ENCODE peak calls at places on chromosomes 6 and 20, in four cellular contexts. D is HCT116, U is gastrocnemius medialis, L is right lobe of liver. T is an unnamed sample.

GRCh38 chr6:12992770-12993169 is 276.2 kb downstream of the PHACTR1 start:
- DNase-seq in D (no peak), U (no peak), L (no peak), T (no peak)

GRCh38 chr20:45416917-45417316 is 976 bp downstream of the PIGT start:
- DNase-seq in D (no peak), U (no peak), L (no peak), T (no peak)

GRCh38 chr6:34511923-34512737 is 44.0 kb downstream of the SPDEF start:
- DNase-seq in D (no peak), U (no peak), L (no peak), T (no peak)

GRCh38 chr6:144624246-144624645 is 339.1 kb downstream of the UTRN start:
- DNase-seq in D (no peak), U (no peak), L (no peak), T (no peak)

GRCh38 chr20:58447733-58448391 is 58.8 kb downstream of the VAPB start:
- DNase-seq in D (peak; percentile 33), U (peak; percentile 14), L (peak; percentile 61), T (no peak)

GRCh38 chr20:23230766-23231385 is 119.7 kb upstream of the NXT1 start:
- DNase-seq in D (no peak), U (no peak), L (no peak), T (no peak)

GRCh38 chr20:1451092-1451491 is 15.6 kb downstream of the NSFL1C start:
- DNase-seq in D (no peak), U (no peak), L (no peak), T (no peak)

GRCh38 chr20:33724439-33725094 is 4.5 kb upstream of the PXMP4 start:
- DNase-seq in D (no peak), U (no peak), L (no peak), T (no peak)

GRCh38 chr20:31577194-31577593 is 27.9 kb upstream of the ID1 start:
- DNase-seq in D (no peak), U (no peak), L (no peak), T (no peak)

GRCh38 chr6:75296811-75297779 is 12.5 kb upstream of the TMEM30A start:
- DNase-seq in D (peak; percentile 65), U (no peak), L (no peak), T (peak; percentile 56)

GRCh38 chr20:5474646-5475550 is 158.1 kb upstream of the PROKR2 start:
- DNase-seq in D (no peak), U (no peak), L (no peak), T (no peak)

GRCh38 chr6:75493400-75494064 is at the start of gene FILIP1:
- DNase-seq in D (no peak), U (peak; percentile 91), L (no peak), T (no peak)

GRCh38 chr20:8933391-8933807 is 135.5 kb upstream of the PLCB4 start:
- DNase-seq in D (no peak), U (no peak), L (no peak), T (no peak)

GRCh38 chr20:23200914-23201313 is 114.8 kb upstream of the CD93 start:
- DNase-seq in D (peak; percentile 48), U (no peak), L (no peak), T (peak; percentile 13)

GRCh38 chr6:154236646-154237236 is 119.9 kb downstream of the IPCEF1 start:
- DNase-seq in D (no peak), U (no peak), L (no peak), T (no peak)

GRCh38 chr20:11368537-11368936 is 549.2 kb upstream of the BTBD3 start:
- DNase-seq in D (no peak), U (no peak), L (no peak), T (no peak)

GRCh38 chr6:159769470-159769869 is 7.6 kb downstream of the ACAT2 start:
- DNase-seq in D (no peak), U (no peak), L (no peak), T (no peak)

GRCh38 chr6:26224940-26225847 is 138.0 kb downstream of the HFE start:
- DNase-seq in D (no peak), U (no peak), L (no peak), T (peak; percentile 91)

GRCh38 chr6:118542184-118542952 is 5.7 kb upstream of the PLN start:
- DNase-seq in D (no peak), U (no peak), L (no peak), T (peak; percentile 32)

GRCh38 chr6:66183982-66184555 is 477.0 kb upstream of the EYS start:
- DNase-seq in D (no peak), U (no peak), L (no peak), T (no peak)

GRCh38 chr20:17014217-17014616 is 212.6 kb upstream of the PCSK2 start:
- DNase-seq in D (no peak), U (no peak), L (no peak), T (no peak)

GRCh38 chr20:63641146-63641791 is 12.0 kb downstream of the STMN3 start:
- DNase-seq in D (no peak), U (no peak), L (no peak), T (peak; percentile 17)
- H3K27ac ChIP-seq in D (peak overlapping the region; percentile 64), U (peak overlapping the region; percentile 74), L (peak overlapping the region; percentile 50), T (no peak overlapping the region)

GRCh38 chr20:49785149-49785850 is 27.3 kb upstream of the SLC9A8 start:
- DNase-seq in D (no peak), U (no peak), L (no peak), T (no peak)

GRCh38 chr20:49786226-49786625 is 26.4 kb upstream of the SLC9A8 start:
- DNase-seq in D (no peak), U (no peak), L (no peak), T (no peak)

GRCh38 chr20:49787371-49788357 is 25.0 kb upstream of the SLC9A8 start:
- DNase-seq in D (no peak), U (no peak), L (no peak), T (no peak)

GRCh38 chr20:49785851-49786174 is 26.8 kb upstream of the SLC9A8 start:
- DNase-seq in D (no peak), U (no peak), L (no peak), T (no peak)

GRCh38 chr20:49786671-49787370 is 25.8 kb upstream of the SLC9A8 start:
- DNase-seq in D (no peak), U (no peak), L (no peak), T (no peak)
- TF ChIP-seq CTCF in D (peak; percentile 36), U (no peak), L (peak; percentile 19), T (peak; percentile 56)

GRCh38 chr6:43709654-43710303 is 22.2 kb upstream of the MRPS18A start:
- DNase-seq in D (no peak), U (no peak), L (no peak), T (no peak)

GRCh38 chr6:43707269-43707668 is 19.7 kb upstream of the MRPS18A start:
- DNase-seq in D (no peak), U (no peak), L (no peak), T (no peak)

GRCh38 chr6:43706788-43707187 is 19.2 kb upstream of the MRPS18A start:
- DNase-seq in D (no peak), U (no peak), L (no peak), T (no peak)

GRCh38 chr6:43707767-43708166 is 20.2 kb upstream of the MRPS18A start:
- DNase-seq in D (no peak), U (no peak), L (no peak), T (no peak)

DNA sequence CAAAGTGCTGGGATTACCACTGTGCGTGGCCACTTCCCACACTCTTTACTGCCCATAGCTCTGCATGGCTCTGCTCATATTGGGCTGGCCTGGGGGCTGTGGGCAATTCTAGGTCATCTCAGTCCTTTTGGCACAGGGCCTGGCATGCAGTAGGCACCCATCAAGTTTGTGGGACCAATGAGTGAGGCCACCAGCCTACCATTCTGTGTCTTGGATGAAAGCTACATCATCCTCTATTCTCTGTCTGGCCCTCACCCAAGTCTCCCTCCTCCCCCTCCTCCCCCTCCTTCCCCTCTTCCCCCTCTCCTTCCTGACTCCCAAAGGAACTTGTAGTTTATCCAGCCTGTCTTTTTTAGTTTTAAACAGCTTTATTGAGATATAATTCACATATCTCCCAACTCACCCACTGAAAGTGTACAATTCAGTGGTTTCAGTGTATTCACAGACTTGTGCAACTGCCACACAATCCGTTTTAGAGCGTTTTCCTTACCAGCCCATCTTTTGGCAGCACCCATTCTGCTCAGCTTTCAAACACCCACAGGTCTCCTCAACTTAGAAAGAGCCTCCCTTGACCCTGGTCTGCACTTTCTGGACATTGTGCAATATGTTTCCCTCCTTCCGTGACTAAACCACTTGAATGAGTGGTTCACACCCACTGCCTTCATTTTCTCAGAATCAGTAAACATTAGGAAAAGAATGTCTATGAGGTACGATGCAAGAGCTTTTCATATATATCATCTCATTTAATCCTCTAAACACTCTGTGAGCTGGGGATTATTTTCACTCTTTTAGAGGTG is 21.5 kb upstream of the MRPS18A start:
- DNase-seq in D (no peak), U (no peak), L (no peak), T (no peak)
- H3K27ac ChIP-seq in D (no peak overlapping the region), U (peak overlapping the region; percentile 40), L (no peak overlapping the region), T (no peak overlapping the region)

GRCh38 chr6:157644043-157644810 is 178.8 kb upstream of the SNX9 start:
- DNase-seq in D (no peak), U (no peak), L (no peak), T (peak; percentile 78)
- TF ChIP-seq CTCF in D (peak; percentile 42), U (no peak), L (no peak), T (peak; percentile 76)

GRCh38 chr20:56826971-56827645 is 198.0 kb downstream of the TFAP2C start:
- DNase-seq in D (no peak), U (no peak), L (no peak), T (peak; percentile 94)

GRCh38 chr20:56827763-56828162 is 198.7 kb downstream of the TFAP2C start:
- DNase-seq in D (no peak), U (no peak), L (no peak), T (no peak)

GRCh38 chr20:56826306-56826970 is 197.3 kb downstream of the TFAP2C start:
- DNase-seq in D (no peak), U (no peak), L (no peak), T (no peak)

GRCh38 chr20:56829788-56830385 is 200.8 kb downstream of the TFAP2C start:
- DNase-seq in D (no peak), U (no peak), L (no peak), T (no peak)

GRCh38 chr20:56828402-56828801 is 199.3 kb downstream of the TFAP2C start:
- DNase-seq in D (no peak), U (no peak), L (no peak), T (no peak)
- H3K27ac ChIP-seq in D (no peak overlapping the region), U (no peak overlapping the region), L (no peak overlapping the region), T (peak overlapping the region; percentile 51)

GRCh38 chr20:50257860-50258259 is 67.2 kb downstream of the CEBPB start:
- DNase-seq in D (no peak), U (no peak), L (no peak), T (no peak)
- TF ChIP-seq CTCF in D (no peak), U (no peak), L (no peak), T (no peak)

GRCh38 chr6:41939091-41939847 is 2.3 kb downstream of the CCND3 start:
- DNase-seq in D (no peak), U (no peak), L (peak; percentile 50), T (no peak)

GRCh38 chr6:41939848-41940758 is 1.5 kb downstream of the CCND3 start:
- DNase-seq in D (no peak), U (no peak), L (no peak), T (peak; percentile 27)

GRCh38 chr6:41937881-41938574 is 3.6 kb downstream of the CCND3 start:
- DNase-seq in D (no peak), U (no peak), L (no peak), T (no peak)

GRCh38 chr6:41937472-41937871 is 4.1 kb downstream of the CCND3 start:
- DNase-seq in D (no peak), U (no peak), L (no peak), T (no peak)

DNA sequence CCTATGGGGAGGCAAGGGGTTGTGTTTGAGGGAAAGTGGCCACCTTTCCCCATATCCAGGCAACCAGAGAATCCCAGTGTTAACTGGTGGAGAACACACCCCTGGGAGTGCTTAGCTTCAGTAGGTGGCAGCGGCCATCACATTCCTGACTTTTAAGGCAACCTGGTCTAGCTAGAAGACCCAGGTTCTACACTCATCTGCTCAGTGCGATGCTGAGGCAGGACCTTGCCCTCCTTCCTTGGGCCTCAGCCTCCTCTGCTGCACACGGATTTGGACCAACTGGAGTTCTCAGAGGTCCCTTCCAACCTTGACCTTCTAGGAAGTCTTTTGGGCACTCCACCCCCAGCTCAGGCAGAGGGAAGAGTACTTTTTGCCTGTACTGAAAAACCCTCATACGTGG is 3.0 kb downstream of the CCND3 start:
- DNase-seq in D (no peak), U (no peak), L (no peak), T (no peak)
- H3K27ac ChIP-seq in D (no peak overlapping the region), U (peak overlapping the region; percentile 40), L (no peak overlapping the region), T (no peak overlapping the region)